ENCODE peak calls at places on chromosomes 4 and X, in seven cellular contexts. L, I, H, F, P, A and V are unnamed samples.

GRCh38 chrX:78513996-78514745 is 145.0 kb downstream of the RTL3 start:
- ATAC-seq in L (no peak), I (no peak), H (no peak), F (no peak), P (no peak), A (no peak), V (no peak)

GRCh38 chrX:960821-961220 is 251.6 kb downstream of the CRLF2 start:
- ATAC-seq in L (no peak), I (no peak), H (no peak), F (no peak), P (no peak), A (no peak), V (no peak)

GRCh38 chr4:159455675-159456235 is 352.9 kb downstream of the RAPGEF2 start:
- ATAC-seq in L (peak; percentile 78), I (peak; percentile 70), H (no peak), F (no peak), P (no peak), A (no peak), V (peak; percentile 83)

GRCh38 chr4:27397886-27398285 is 537.2 kb downstream of the STIM2 start:
- ATAC-seq in L (no peak), I (no peak), H (no peak), F (no peak), P (no peak), A (no peak), V (no peak)

GRCh38 chrX:11557120-11557519 is 108.6 kb downstream of the ARHGAP6 start:
- ATAC-seq in L (no peak), I (no peak), H (no peak), F (no peak), P (no peak), A (no peak), V (no peak)

GRCh38 chr4:28443786-28444412 is 1583.3 kb downstream of the STIM2 start:
- ATAC-seq in L (no peak), I (no peak), H (no peak), F (no peak), P (no peak), A (no peak), V (peak; percentile 79)

GRCh38 chrX:15646543-15646942 is 18.1 kb downstream of the CLTRN start:
- ATAC-seq in L (no peak), I (no peak), H (no peak), F (no peak), P (no peak), A (no peak), V (no peak)

GRCh38 chr4:36086387-36086786 is 157.9 kb downstream of the ARAP2 start:
- ATAC-seq in L (no peak), I (no peak), H (no peak), F (no peak), P (no peak), A (no peak), V (no peak)

GRCh38 chr4:47510036-47510435 is 25.0 kb downstream of the ATP10D start:
- ATAC-seq in L (no peak), I (peak; percentile 39), H (no peak), F (no peak), P (no peak), A (no peak), V (peak; percentile 24)

GRCh38 chrX:3820170-3820569 is 106.7 kb upstream of the PRKX start:
- ATAC-seq in L (no peak), I (no peak), H (no peak), F (no peak), P (no peak), A (no peak), V (peak; percentile 52)

GRCh38 chr4:38710053-38710452 is 46.1 kb downstream of the KLF3 start:
- ATAC-seq in L (no peak), I (no peak), H (no peak), F (no peak), P (no peak), A (no peak), V (no peak)

GRCh38 chr4:87032884-87033533 is 98.2 kb downstream of the AFF1 start:
- ATAC-seq in L (no peak), I (peak; percentile 36), H (no peak), F (peak; percentile 9), P (no peak), A (no peak), V (peak; percentile 54)

GRCh38 chrX:69158166-69159040 is 6.8 kb downstream of the PJA1 start:
- ATAC-seq in L (peak; percentile 87), I (peak; percentile 52), H (peak; percentile 68), F (peak; percentile 87), P (peak; percentile 73), A (peak; percentile 64), V (peak; percentile 95)

GRCh38 chr4:180832086-180832485 is 1411.1 kb upstream of the TENM3 start:
- ATAC-seq in L (no peak), I (no peak), H (no peak), F (no peak), P (no peak), A (no peak), V (no peak)

GRCh38 chr4:101200561-101200960 is 146.8 kb downstream of the PPP3CA start:
- ATAC-seq in L (peak; percentile 91), I (peak; percentile 90), H (peak; percentile 57), F (peak; percentile 78), P (no peak), A (no peak), V (peak; percentile 89)

GRCh38 chrX:538311-538710 is 92.3 kb upstream of the SHOX start:
- ATAC-seq in L (no peak), I (no peak), H (no peak), F (no peak), P (no peak), A (no peak), V (no peak)

GRCh38 chrX:31268359-31268758 is 196.5 kb upstream of the FTHL17 start:
- ATAC-seq in L (no peak), I (no peak), H (no peak), F (peak; percentile 17), P (no peak), A (no peak), V (no peak)